ENCODE peak calls at places on chromosomes 12 and 14, in ten cellular contexts. C, S, X, J, T, K, Y, E, W and R are unnamed samples.

GRCh38 chr12:42285431-42285830 is 40.5 kb downstream of the ZCRB1 start:
- DNase-seq in C (no peak), S (no peak), X (no peak), J (no peak), T (no peak), K (no peak), Y (no peak), E (no peak), W (no peak), R (no peak)

GRCh38 chr14:98867726-98868125 is 404.3 kb downstream of the BCL11B start:
- DNase-seq in C (no peak), S (no peak), X (no peak), J (no peak), T (no peak), K (no peak), Y (no peak), E (no peak), W (no peak), R (no peak)

GRCh38 chr12:105296116-105297095 is 34.1 kb upstream of the C12orf75 start:
- DNase-seq in C (no peak), S (no peak), X (no peak), J (no peak), T (no peak), K (no peak), Y (no peak), E (no peak), W (no peak), R (no peak)

GRCh38 chr14:68935761-68936209 is 43.3 kb downstream of the ACTN1 start:
- DNase-seq in C (no peak), S (no peak), X (no peak), J (no peak), T (no peak), K (no peak), Y (no peak), E (no peak), W (no peak), R (no peak)

GRCh38 chr14:73097421-73097820 is 38.9 kb upstream of the PSEN1 start:
- DNase-seq in C (no peak), S (no peak), X (no peak), J (no peak), T (no peak), K (no peak), Y (peak), E (no peak), W (no peak), R (no peak)

GRCh38 chr14:81138429-81138828 is 82.3 kb downstream of the GTF2A1 start:
- DNase-seq in C (no peak), S (no peak), X (no peak), J (no peak), T (no peak), K (no peak), Y (no peak), E (no peak), W (no peak), R (no peak)

GRCh38 chr14:105856676-105857222 is 330.4 kb downstream of the TMEM121 start:
- DNase-seq in C (no peak), S (no peak), X (no peak), J (no peak), T (no peak), K (no peak), Y (no peak), E (no peak), W (no peak), R (no peak)

GRCh38 chr12:124734224-124734788 is 129.4 kb downstream of the SCARB1 start:
- DNase-seq in C (peak), S (no peak), X (peak), J (no peak), T (no peak), K (no peak), Y (no peak), E (no peak), W (no peak), R (no peak)

GRCh38 chr14:105487449-105487985 is 831 bp downstream of the CRIP1 start:
- DNase-seq in C (no peak), S (no peak), X (no peak), J (peak), T (peak), K (peak), Y (no peak), E (peak), W (peak), R (peak)

GRCh38 chr14:33836895-33837577 is 113.8 kb downstream of the EGLN3 start:
- DNase-seq in C (no peak), S (no peak), X (no peak), J (no peak), T (no peak), K (no peak), Y (no peak), E (no peak), W (no peak), R (no peak)

GRCh38 chr14:56423591-56423991 is 156.0 kb upstream of the TMEM260 start:
- DNase-seq in C (no peak), S (no peak), X (no peak), J (no peak), T (no peak), K (no peak), Y (peak), E (no peak), W (no peak), R (no peak)

GRCh38 chr12:45232771-45233372 is 17.0 kb downstream of the ANO6 start:
- DNase-seq in C (no peak), S (no peak), X (peak), J (peak), T (no peak), K (no peak), Y (peak), E (peak), W (no peak), R (no peak)

GRCh38 chr12:6141048-6141447 is 16.6 kb upstream of the VWF start:
- DNase-seq in C (no peak), S (peak), X (peak), J (peak), T (peak), K (no peak), Y (peak), E (no peak), W (no peak), R (no peak)

GRCh38 chr14:69708049-69708448 is 58.9 kb upstream of the SRSF5 start:
- DNase-seq in C (no peak), S (no peak), X (no peak), J (no peak), T (no peak), K (no peak), Y (no peak), E (no peak), W (no peak), R (no peak)

GRCh38 chr12:131642101-131642540 is 68.8 kb upstream of the SFSWAP start:
- DNase-seq in C (no peak), S (no peak), X (no peak), J (peak), T (no peak), K (no peak), Y (no peak), E (no peak), W (no peak), R (no peak)

GRCh38 chr12:1630081-1630826 is 1.2 kb downstream of the WNT5B start:
- DNase-seq in C (no peak), S (no peak), X (peak), J (peak), T (peak), K (peak), Y (peak), E (peak), W (no peak), R (peak)

GRCh38 chr14:104424406-104425072 is 155.0 kb upstream of the C14orf180 start:
- DNase-seq in C (peak), S (no peak), X (no peak), J (no peak), T (no peak), K (no peak), Y (no peak), E (no peak), W (no peak), R (no peak)

GRCh38 chr12:62291888-62292760 is 31.9 kb downstream of the USP15 start:
- DNase-seq in C (no peak), S (no peak), X (no peak), J (peak), T (no peak), K (no peak), Y (no peak), E (no peak), W (no peak), R (no peak)

GRCh38 chr14:29584992-29585391 is 342.7 kb downstream of the PRKD1 start:
- DNase-seq in C (peak), S (no peak), X (peak), J (no peak), T (no peak), K (no peak), Y (peak), E (peak), W (no peak), R (no peak)

GRCh38 chr12:57434517-57435223 is at the start of gene INHBC:
- DNase-seq in C (no peak), S (no peak), X (no peak), J (no peak), T (no peak), K (no peak), Y (no peak), E (no peak), W (no peak), R (no peak)

GRCh38 chr14:75222208-75222701 is 45.8 kb upstream of the TMED10 start:
- DNase-seq in C (no peak), S (no peak), X (no peak), J (no peak), T (no peak), K (peak), Y (peak), E (no peak), W (no peak), R (peak)

GRCh38 chr12:62256408-62257079 is 3.7 kb upstream of the USP15 start:
- DNase-seq in C (no peak), S (peak), X (no peak), J (peak), T (no peak), K (no peak), Y (peak), E (no peak), W (no peak), R (no peak)

GRCh38 chr12:11765817-11766794 is 116.6 kb downstream of the ETV6 start:
- DNase-seq in C (no peak), S (peak), X (peak), J (peak), T (peak), K (peak), Y (peak), E (no peak), W (peak), R (peak)

GRCh38 chr12:110647669-110648068 is 33.7 kb downstream of the TCTN1 start:
- DNase-seq in C (no peak), S (no peak), X (no peak), J (peak), T (no peak), K (peak), Y (no peak), E (no peak), W (no peak), R (peak)

GRCh38 chr12:106020736-106021135 is 118.0 kb downstream of the NUAK1 start:
- DNase-seq in C (no peak), S (no peak), X (no peak), J (no peak), T (no peak), K (no peak), Y (no peak), E (no peak), W (no peak), R (no peak)

GRCh38 chr14:99236386-99237133 is 35.4 kb downstream of the BCL11B start:
- DNase-seq in C (no peak), S (no peak), X (no peak), J (no peak), T (no peak), K (no peak), Y (no peak), E (no peak), W (no peak), R (no peak)